ENCODE peak calls at places on chromosomes 13 and 19, in six cellular contexts. A is heart right ventricle, G is aorta, X is thoracic aorta, U is colonic mucosa, F is Peyer's patch. J is an unnamed sample.

GRCh38 chr13:109119886-109120285 is 490.5 kb downstream of the MYO16 start:
- DNase-seq in U (no peak), F (no peak), X (no peak), A (no peak), G (no peak), J (no peak)

GRCh38 chr19:5196832-5197231 is 143.8 kb downstream of the PTPRS start:
- DNase-seq in A (no peak), U (no peak), G (no peak), X (no peak), F (no peak), J (no peak)

GRCh38 chr19:5877427-5877826 is 7.1 kb upstream of the FUT5 start:
- DNase-seq in X (no peak), A (no peak), G (no peak), F (no peak), U (no peak), J (no peak)

GRCh38 chr13:40074338-40074737 is 418.9 kb downstream of the COG6 start:
- DNase-seq in U (no peak), X (no peak), F (no peak), G (no peak), A (no peak), J (no peak)

GRCh38 chr19:48419158-48419920 is 25.9 kb downstream of the GRIN2D start:
- DNase-seq in A (no peak), G (no peak), X (no peak), F (no peak), U (peak; percentile 61), J (peak; percentile 80)

GRCh38 chr13:44198826-44199225 is 174.8 kb upstream of the SERP2 start:
- DNase-seq in A (no peak), X (no peak), U (no peak), G (no peak), F (no peak), J (no peak)

GRCh38 chr13:112845511-112846144 is 123.4 kb upstream of the MCF2L start:
- DNase-seq in U (no peak), X (no peak), G (peak; percentile 36), F (no peak), A (no peak), J (no peak)

GRCh38 chr13:24910502-24911134 is 146.6 kb downstream of the RNF17 start:
- DNase-seq in X (no peak), U (peak; percentile 41), A (no peak), F (no peak), G (no peak), J (no peak)

GRCh38 chr13:97030705-97031452 is 36.6 kb upstream of the OXGR1 start:
- DNase-seq in G (no peak), U (no peak), F (no peak), A (no peak), X (no peak), J (no peak)

GRCh38 chr13:42821437-42821836 is 40.1 kb downstream of the FAM216B start:
- DNase-seq in X (no peak), U (no peak), A (no peak), G (no peak), F (no peak), J (no peak)

GRCh38 chr19:34365463-34366401 is 736 bp downstream of the GPI start:
- DNase-seq in G (peak; percentile 85), F (peak; percentile 71), X (no peak), U (peak; percentile 74), A (peak; percentile 52), J (no peak)

GRCh38 chr19:6593651-6594416 is 2.9 kb upstream of the CD70 start:
- DNase-seq in A (no peak), G (no peak), U (no peak), F (no peak), X (no peak), J (no peak)

GRCh38 chr19:45153339-45154063 is 7.3 kb downstream of the NKPD1 start:
- DNase-seq in U (peak; percentile 35), X (no peak), F (no peak), G (peak; percentile 78), A (peak; percentile 40), J (peak; percentile 32)

GRCh38 chr13:94702181-94703041 is 9.9 kb downstream of the SOX21 start:
- DNase-seq in A (no peak), U (no peak), X (no peak), F (no peak), G (no peak), J (no peak)

GRCh38 chr19:35995655-35995993 is 636 bp downstream of the SDHAF1 start:
- DNase-seq in F (peak; percentile 65), X (no peak), G (peak; percentile 78), U (peak; percentile 56), A (peak; percentile 39), J (peak; percentile 20)

GRCh38 chr19:47111081-47111589 is 2.4 kb downstream of the ZC3H4 start:
- DNase-seq in X (no peak), A (peak; percentile 29), U (peak; percentile 36), G (no peak), F (peak; percentile 73), J (peak; percentile 59)

GRCh38 chr19:29467824-29468401 is 57.9 kb upstream of the VSTM2B start:
- DNase-seq in U (no peak), F (no peak), A (no peak), G (no peak), X (no peak), J (no peak)

GRCh38 chr13:21022694-21023325 is 38.6 kb downstream of the LATS2 start:
- DNase-seq in G (no peak), X (no peak), A (no peak), F (no peak), U (no peak), J (no peak)

GRCh38 chr13:70714993-70715392 is 606.7 kb upstream of the KLHL1 start:
- DNase-seq in A (no peak), F (no peak), G (no peak), U (no peak), X (no peak), J (no peak)

GRCh38 chr19:10617409-10618121 is 7.8 kb upstream of the SLC44A2 start:
- DNase-seq in X (no peak), F (no peak), A (no peak), U (no peak), G (no peak), J (no peak)

GRCh38 chr19:16366433-16367268 is 42.0 kb downstream of the KLF2 start:
- DNase-seq in X (no peak), A (no peak), G (peak; percentile 55), F (peak; percentile 42), U (no peak), J (no peak)

GRCh38 chr13:90719452-90719851 is 628.0 kb upstream of the MIR17HG start:
- DNase-seq in U (no peak), G (no peak), A (no peak), F (no peak), X (no peak), J (no peak)

GRCh38 chr13:87999141-87999765 is 328.1 kb downstream of the SLITRK5 start:
- DNase-seq in A (no peak), F (no peak), U (no peak), X (no peak), G (no peak), J (no peak)

GRCh38 chr13:21478881-21479808 is 20.0 kb upstream of the ZDHHC20 start:
- DNase-seq in A (no peak), U (peak; percentile 68), G (no peak), X (no peak), F (no peak), J (peak; percentile 37)

GRCh38 chr13:47499358-47500150 is 501.5 kb downstream of the SUCLA2 start:
- DNase-seq in U (no peak), X (no peak), F (no peak), G (no peak), A (no peak), J (no peak)

GRCh38 chr19:55640043-55640576 is 692 bp upstream of the ZNF580 start:
- DNase-seq in F (peak; percentile 77), X (no peak), A (peak; percentile 71), U (peak; percentile 60), G (peak; percentile 91), J (peak; percentile 57)

GRCh38 chr13:97067342-97067895 is 73.1 kb upstream of the OXGR1 start:
- DNase-seq in F (no peak), G (no peak), U (no peak), A (no peak), X (no peak), J (no peak)

GRCh38 chr13:76903544-76904162 is 17.4 kb upstream of the KCTD12 start:
- DNase-seq in X (no peak), U (peak; percentile 57), G (no peak), F (no peak), A (peak; percentile 27), J (peak; percentile 46)

GRCh38 chr13:46914341-46914740 is 17.5 kb upstream of the HTR2A start:
- DNase-seq in X (no peak), G (no peak), A (no peak), F (no peak), U (no peak), J (no peak)

GRCh38 chr13:99050983-99051488 is 73.2 kb upstream of the DOCK9 start:
- DNase-seq in U (no peak), A (no peak), X (no peak), F (no peak), G (no peak), J (peak; percentile 21)

GRCh38 chr19:49566302-49566701 is 14.1 kb downstream of the NOSIP start:
- DNase-seq in A (no peak), X (no peak), U (no peak), F (no peak), G (no peak), J (no peak)
- H3K4me1 ChIP-seq in A (peaks cover 42% of the 10 kb centered on the region), X (peaks cover 17% of the 10 kb centered on the region), U (peaks cover 34% of the 10 kb centered on the region), F (peaks cover 20% of the 10 kb centered on the region), G (no peaks in the 10 kb centered on the region), J (peaks cover 94% of the 10 kb centered on the region)

DNA sequence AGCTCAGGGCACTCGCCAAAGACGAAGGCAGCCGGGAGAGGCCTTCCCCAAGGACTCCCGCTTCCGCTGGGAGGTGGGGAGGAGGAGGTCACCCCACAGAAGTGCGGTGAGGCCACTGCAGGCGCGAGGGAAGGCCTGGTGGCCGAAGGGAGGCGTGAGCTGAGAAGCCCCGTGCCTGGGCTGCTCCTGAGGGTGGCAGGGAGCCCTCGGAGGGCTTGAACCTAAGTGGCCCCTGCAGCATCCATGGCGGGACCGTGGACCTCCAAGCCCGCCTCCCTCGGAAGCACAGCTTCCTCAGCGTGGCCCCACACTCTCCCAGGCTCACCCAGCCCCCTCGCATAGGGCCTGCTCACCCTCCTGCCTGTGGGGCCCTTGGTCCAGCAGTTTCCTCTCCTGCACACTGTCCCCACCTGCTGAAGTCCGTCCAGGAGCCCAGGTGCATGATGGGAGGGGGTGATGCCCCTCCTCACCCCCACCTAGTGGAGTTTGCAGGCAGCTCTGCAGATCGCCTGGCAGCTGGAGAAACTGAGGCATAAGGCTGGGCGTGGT is 25.9 kb downstream of the EFNA2 start:
- DNase-seq in A (no peak), X (no peak), U (no peak), G (no peak), F (no peak), J (no peak)
- H3K36me3 ChIP-seq in A (no peaks in the 10 kb centered on the region), X (no peaks in the 10 kb centered on the region), U (no peaks in the 10 kb centered on the region), G (no peaks in the 10 kb centered on the region), F (no peaks in the 10 kb centered on the region), J (no peaks in the 10 kb centered on the region)

DNA sequence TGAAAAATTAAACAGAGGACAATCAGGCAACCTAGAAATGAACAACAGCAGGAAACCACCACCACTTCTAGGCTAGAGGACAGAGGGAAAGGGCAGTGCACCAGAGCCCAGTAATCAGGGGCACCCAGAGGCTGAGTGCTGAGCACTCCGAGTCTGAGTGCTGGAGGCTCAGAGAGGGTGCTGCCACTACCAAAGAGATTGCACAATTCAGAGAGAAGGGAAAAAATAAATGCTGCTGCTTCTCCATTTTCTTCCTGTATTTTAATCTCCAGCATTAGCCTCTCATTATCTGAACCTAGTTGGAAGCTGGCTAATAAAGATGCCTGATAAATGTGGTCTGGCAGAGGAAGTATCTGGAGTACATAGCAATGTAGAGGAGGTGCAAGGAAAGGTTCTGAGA is 11.8 kb upstream of the ZNF175 start:
- DNase-seq in F (no peak), U (no peak), A (no peak), X (no peak), G (no peak), J (no peak)
- H3K27me3 ChIP-seq in F (no peaks in the 10 kb centered on the region), U (no peaks in the 10 kb centered on the region), A (peaks cover 58% of the 10 kb centered on the region), X (no peaks in the 10 kb centered on the region), G (no peaks in the 10 kb centered on the region), J (no peaks in the 10 kb centered on the region)

GRCh38 chr19:1374250-1374577 is 9.5 kb upstream of the NDUFS7 start:
- DNase-seq in A (no peak), U (no peak), X (no peak), G (no peak), F (no peak), J (no peak)
- H3K4me1 ChIP-seq in A (peaks cover 23% of the 10 kb centered on the region), U (no peaks in the 10 kb centered on the region), X (no peaks in the 10 kb centered on the region), G (no peaks in the 10 kb centered on the region), F (no peaks in the 10 kb centered on the region), J (no peaks in the 10 kb centered on the region)

J was measured in CD8-positive, alpha-beta memory T cell.